ENCODE peak calls at places on chromosome 10, in seven cellular contexts. A is H9; C is dorsolateral prefrontal cortex; P is HCT116; R is CD8-positive, alpha-beta T cell; F is pancreas; J is upper lobe of right lung. G is an unnamed sample.

GRCh38 chr10:49106451-49106850 is 8.9 kb downstream of the VSTM4 start:
- DNase-seq in A (no peak), C (peak), P (no peak), R (no peak), F (no peak), J (no peak), G (no peak)

GRCh38 chr10:67520924-67521520 is 175.0 kb downstream of the CTNNA3 start:
- DNase-seq in A (peak), C (peak), P (peak), R (no peak), F (no peak), J (no peak), G (no peak)

GRCh38 chr10:30062090-30062489 is 2.7 kb upstream of the JCAD start:
- DNase-seq in A (no peak), C (no peak), P (no peak), R (no peak), F (no peak), J (no peak), G (no peak)

GRCh38 chr10:44209806-44210205 is 175.1 kb downstream of the CXCL12 start:
- DNase-seq in A (no peak), C (no peak), P (no peak), R (no peak), F (no peak), J (no peak), G (no peak)

GRCh38 chr10:4692206-4692605 is 133.8 kb upstream of the AKR1E2 start:
- DNase-seq in A (no peak), C (no peak), P (no peak), R (no peak), F (no peak), J (no peak), G (no peak)

GRCh38 chr10:52883996-52884871 is 111.7 kb upstream of the MBL2 start:
- DNase-seq in A (peak), C (no peak), P (peak), R (no peak), F (peak), J (no peak), G (no peak)

GRCh38 chr10:6068422-6068821 is 6.3 kb upstream of the IL2RA start:
- DNase-seq in A (no peak), C (no peak), P (no peak), R (peak), F (no peak), J (no peak), G (peak)

GRCh38 chr10:52213511-52213831 is 100.6 kb upstream of the DKK1 start:
- DNase-seq in A (peak), C (no peak), P (no peak), R (no peak), F (no peak), J (no peak), G (no peak)

GRCh38 chr10:80186364-80187012 is 18.8 kb downstream of the ANXA11 start:
- DNase-seq in A (no peak), C (no peak), P (no peak), R (peak), F (no peak), J (no peak), G (no peak)

GRCh38 chr10:114347191-114347739 is 57.0 kb downstream of the AFAP1L2 start:
- DNase-seq in A (no peak), C (no peak), P (no peak), R (no peak), F (no peak), J (no peak), G (no peak)

GRCh38 chr10:48608279-48608681 is 3.4 kb upstream of the ARHGAP22 start:
- DNase-seq in A (peak), C (no peak), P (peak), R (no peak), F (no peak), J (no peak), G (no peak)

GRCh38 chr10:21452203-21452602 is 73.3 kb downstream of the SKIDA1 start:
- DNase-seq in A (no peak), C (no peak), P (no peak), R (no peak), F (no peak), J (no peak), G (no peak)

GRCh38 chr10:32446701-32447406 is 914 bp downstream of the CCDC7 start:
- DNase-seq in A (no peak), C (no peak), P (peak), R (no peak), F (no peak), J (no peak), G (no peak)

GRCh38 chr10:113849946-113850345 is 3.9 kb downstream of the DCLRE1A start:
- DNase-seq in A (no peak), C (no peak), P (no peak), R (no peak), F (no peak), J (no peak), G (no peak)

GRCh38 chr10:88372881-88373592 is 210.1 kb downstream of the RNLS start:
- DNase-seq in A (no peak), C (no peak), P (no peak), R (no peak), F (no peak), J (no peak), G (no peak)

GRCh38 chr10:10499839-10500238 is 517.8 kb upstream of the CELF2 start:
- DNase-seq in A (no peak), C (no peak), P (no peak), R (no peak), F (no peak), J (no peak), G (no peak)

GRCh38 chr10:114706458-114707055 is 48.5 kb upstream of the ABLIM1 start:
- DNase-seq in A (no peak), C (no peak), P (no peak), R (no peak), F (no peak), J (no peak), G (no peak)

GRCh38 chr10:116256749-116257259 is 16.2 kb downstream of the GFRA1 start:
- DNase-seq in A (no peak), C (no peak), P (no peak), R (no peak), F (no peak), J (no peak), G (no peak)

DNA sequence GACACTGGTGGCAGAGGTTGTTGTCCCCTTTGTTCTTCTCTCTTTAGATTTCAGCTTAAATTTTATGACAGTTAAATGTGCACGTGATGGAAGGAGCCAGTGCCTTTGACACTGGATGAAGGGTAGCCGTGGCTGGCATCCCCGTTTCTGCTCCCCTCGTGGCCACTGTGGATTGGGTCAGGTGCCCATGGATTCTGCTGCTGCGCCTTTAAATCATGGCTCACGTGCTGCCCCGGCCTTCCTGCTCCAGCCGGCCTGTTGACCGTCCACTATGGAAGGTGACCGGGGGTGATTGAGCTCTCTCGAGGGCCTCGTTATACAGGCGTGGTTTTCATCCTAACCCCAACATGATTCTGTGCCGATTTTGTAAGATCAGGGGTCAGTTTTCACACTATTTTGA is 34.5 kb downstream of the WDR37 start:
- DNase-seq in A (no peak), C (no peak), P (no peak), R (no peak), F (no peak), J (no peak), G (no peak)
- H3K27ac ChIP-seq in A (no peak), C (no peak), P (no peak), R (no peak), F (no peak), J (no peak), G (no peak)

GRCh38 chr10:119644215-119644826 is 6.9 kb upstream of the BAG3 start:
- DNase-seq in A (peak), C (no peak), P (no peak), R (no peak), F (no peak), J (no peak), G (no peak)
- TF ChIP-seq CTCF in A (peak), C (no peak), P (peak), R (no peak), F (no peak), J (peak), G (no peak)

GRCh38 chr10:72712136-72712535 is 20.2 kb downstream of the MCU start:
- DNase-seq in A (no peak), C (no peak), P (no peak), R (no peak), F (no peak), J (no peak), G (no peak)
- H3K27ac ChIP-seq in A (no peak), C (no peak), P (no peak), R (no peak), F (no peak), J (no peak), G (peak)

GRCh38 chr10:23886355-23886754 is 322.6 kb upstream of the KIAA1217 start:
- DNase-seq in A (peak), C (no peak), P (no peak), R (no peak), F (no peak), J (no peak), G (no peak)
- TF ChIP-seq CTCF in A (peak), C (no peak), P (no peak), R (no peak), F (no peak), J (no peak), G (no peak)

GRCh38 chr10:19918800-19919199 is 102.6 kb downstream of the PLXDC2 start:
- DNase-seq in A (no peak), C (no peak), P (no peak), R (no peak), F (no peak), J (no peak), G (no peak)

GRCh38 chr10:19915816-19916215 is 99.6 kb downstream of the PLXDC2 start:
- DNase-seq in A (no peak), C (no peak), P (no peak), R (no peak), F (no peak), J (no peak), G (no peak)

GRCh38 chr10:19915125-19915524 is 98.9 kb downstream of the PLXDC2 start:
- DNase-seq in A (no peak), C (no peak), P (no peak), R (no peak), F (no peak), J (no peak), G (no peak)

GRCh38 chr10:19920075-19920726 is 104.0 kb downstream of the PLXDC2 start:
- DNase-seq in A (no peak), C (no peak), P (no peak), R (no peak), F (no peak), J (no peak), G (no peak)

GRCh38 chr10:19917756-19918478 is 101.7 kb downstream of the PLXDC2 start:
- DNase-seq in A (no peak), C (no peak), P (no peak), R (no peak), F (no peak), J (no peak), G (no peak)
- H3K27ac ChIP-seq in A (no peak), C (no peak), P (no peak), R (no peak), F (no peak), J (no peak), G (no peak)

GRCh38 chr10:77972148-77972547 is 45.6 kb upstream of the DLG5 start:
- DNase-seq in A (no peak), C (no peak), P (no peak), R (no peak), F (no peak), J (no peak), G (no peak)

GRCh38 chr10:77977016-77977415 is 50.5 kb upstream of the DLG5 start:
- DNase-seq in A (no peak), C (no peak), P (no peak), R (no peak), F (no peak), J (no peak), G (no peak)

GRCh38 chr10:77973276-77973675 is 46.7 kb upstream of the DLG5 start:
- DNase-seq in A (no peak), C (no peak), P (no peak), R (no peak), F (no peak), J (no peak), G (no peak)

GRCh38 chr10:77975086-77975666 is 48.6 kb upstream of the DLG5 start:
- DNase-seq in A (no peak), C (no peak), P (no peak), R (no peak), F (no peak), J (no peak), G (no peak)

GRCh38 chr10:77974396-77975074 is 48.0 kb upstream of the DLG5 start:
- DNase-seq in A (peak), C (no peak), P (peak), R (no peak), F (no peak), J (no peak), G (no peak)
- TF ChIP-seq CTCF in A (peak), C (no peak), P (peak), R (no peak), F (no peak), J (peak), G (no peak)

DNA sequence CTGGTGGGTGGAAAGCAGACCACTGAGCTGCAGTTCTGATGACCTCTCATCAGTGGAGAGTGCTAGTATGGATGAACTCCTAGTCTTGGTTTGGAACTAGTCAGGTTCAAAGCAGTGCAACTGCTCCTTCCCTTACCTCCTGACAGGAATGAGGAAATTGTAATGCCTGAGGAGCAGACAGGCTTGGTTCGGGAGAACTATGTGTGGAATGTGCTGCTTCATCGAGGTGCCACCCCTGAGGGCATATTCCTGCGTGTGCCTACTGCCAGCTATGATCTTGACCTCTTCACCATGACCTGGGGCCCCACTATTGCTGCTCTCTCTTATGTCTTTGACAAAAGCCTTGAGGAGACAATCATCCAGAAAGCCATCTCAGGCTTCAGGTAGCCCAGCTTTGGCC is 27.4 kb upstream of the NFKB2 start:
- DNase-seq in A (no peak), C (no peak), P (no peak), R (no peak), F (no peak), J (no peak), G (no peak)
- H3K27ac ChIP-seq in A (no peak), C (no peak), P (peak), R (no peak), F (no peak), J (no peak), G (no peak)

GRCh38 chr10:119406888-119407777 is 135.4 kb downstream of the RGS10 start:
- DNase-seq in A (no peak), C (no peak), P (no peak), R (no peak), F (no peak), J (no peak), G (peak)
- TF ChIP-seq CTCF in A (no peak), C (no peak), P (no peak), R (no peak), F (no peak), J (no peak), G (no peak)

GRCh38 chr10:62915192-62915591 is 99.0 kb upstream of the EGR2 start:
- DNase-seq in A (no peak), C (no peak), P (no peak), R (no peak), F (no peak), J (no peak), G (no peak)

GRCh38 chr10:62907470-62908212 is 91.5 kb upstream of the EGR2 start:
- DNase-seq in A (no peak), C (no peak), P (no peak), R (no peak), F (no peak), J (no peak), G (no peak)

GRCh38 chr10:62916157-62916603 is 100.0 kb upstream of the EGR2 start:
- DNase-seq in A (no peak), C (no peak), P (no peak), R (no peak), F (no peak), J (no peak), G (no peak)

GRCh38 chr10:62912086-62912485 is 95.9 kb upstream of the EGR2 start:
- DNase-seq in A (no peak), C (no peak), P (no peak), R (no peak), F (no peak), J (no peak), G (no peak)

DNA sequence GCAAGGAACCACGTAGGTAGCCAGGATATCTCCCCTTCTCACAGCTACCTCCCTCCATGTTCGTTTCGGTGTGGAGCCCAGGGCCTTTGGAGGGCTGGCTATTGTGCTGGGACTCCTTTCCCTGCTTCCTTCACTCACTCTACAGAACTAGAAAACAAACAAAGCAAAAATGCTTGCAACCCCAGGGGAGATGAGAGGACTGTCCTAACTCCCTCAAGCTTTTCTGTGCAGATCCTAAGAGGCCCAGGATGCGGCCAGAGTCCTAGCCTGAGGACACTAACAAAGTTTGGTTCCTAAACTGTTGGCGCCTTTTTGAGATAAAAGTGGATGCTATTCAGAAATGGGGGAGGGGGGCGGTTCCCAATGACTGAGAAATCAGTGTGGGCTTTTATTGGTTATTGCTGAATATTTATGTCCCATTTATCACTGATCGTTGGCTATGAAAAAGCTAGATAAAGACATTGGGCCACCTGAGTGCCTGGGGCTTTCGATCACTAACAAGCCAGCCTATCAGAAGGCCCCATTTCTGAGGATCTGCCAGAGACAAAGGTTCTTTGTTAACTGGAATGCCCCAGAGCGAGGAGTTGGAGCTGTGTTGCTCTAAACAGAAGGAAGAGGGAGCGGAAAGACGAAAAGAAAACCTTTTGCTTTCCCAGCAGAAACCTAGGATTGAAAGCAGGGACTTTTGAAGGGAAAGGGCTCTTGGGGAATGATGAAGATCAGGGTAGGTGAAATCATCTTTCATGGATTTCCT is 95.2 kb upstream of the EGR2 start:
- DNase-seq in A (peak), C (no peak), P (no peak), R (no peak), F (no peak), J (no peak), G (no peak)
- H3K27ac ChIP-seq in A (no peak), C (peak), P (no peak), R (no peak), F (no peak), J (no peak), G (no peak)

G was measured in left lung.